ENCODE peak calls at places on chromosomes 1 and 21, in five cellular contexts. C is activated naive CD4-positive, alpha-beta T cell treated with anti-CD3 and anti-CD28 coated beads, Interleukin-2, amount 10 ng/mL, durations not matched to agents 7 days and 5 days; F is Daoy; O is T follicular helper cell; I is stimulated activated CD4-positive, alpha-beta T cell treated with anti-CD3 and anti-CD28 coated beads, TNF-alpha, amount 100 ng/mL, for 1 hour. T is an unnamed sample.

GRCh38 chr1:188043536-188044245 is 1214.9 kb downstream of the PLA2G4A start:
- DNase-seq in C (no peak), I (no peak), O (no peak), F (peak; percentile 10), T (no peak)

GRCh38 chr1:245707941-245708340 is 553.2 kb downstream of the KIF26B start:
- DNase-seq in O (no peak), F (no peak), C (no peak), I (no peak), T (no peak)

GRCh38 chr21:39386194-39386593 is 37.3 kb upstream of the HMGN1 start:
- DNase-seq in O (no peak), F (peak; percentile 84), C (no peak), I (no peak), T (no peak)

GRCh38 chr1:199551967-199552565 is 475.4 kb upstream of the NR5A2 start:
- DNase-seq in I (no peak), O (no peak), F (peak; percentile 56), C (peak; percentile 36), T (peak; percentile 83)

GRCh38 chr21:40120944-40121575 is 253.8 kb downstream of the PCP4 start:
- DNase-seq in F (peak; percentile 15), C (no peak), I (no peak), O (no peak), T (peak; percentile 25)

GRCh38 chr1:152313970-152314369 is 11.1 kb downstream of the FLG start:
- DNase-seq in C (no peak), F (no peak), I (no peak), O (no peak), T (no peak)

GRCh38 chr1:173112129-173112528 is 61.4 kb upstream of the TNFSF18 start:
- DNase-seq in O (no peak), F (no peak), I (no peak), C (no peak), T (no peak)

GRCh38 chr1:6634278-6635052 is 9.8 kb downstream of the THAP3 start:
- DNase-seq in I (no peak), O (peak; percentile 16), F (peak; percentile 60), C (peak; percentile 64), T (no peak)

GRCh38 chr1:94068831-94069648 is 51.9 kb downstream of the ABCA4 start:
- DNase-seq in F (peak; percentile 85), C (no peak), I (no peak), O (no peak), T (no peak)

GRCh38 chr1:112876315-112876714 is 79.7 kb downstream of the SLC16A1 start:
- DNase-seq in O (no peak), I (no peak), F (no peak), C (no peak), T (no peak)

GRCh38 chr1:38451541-38451993 is 405.0 kb upstream of the POU3F1 start:
- DNase-seq in I (no peak), O (no peak), F (peak; percentile 79), C (no peak), T (no peak)

GRCh38 chr21:31514598-31514997 is 144.9 kb upstream of the SOD1 start:
- DNase-seq in C (no peak), O (no peak), F (peak; percentile 21), I (no peak), T (peak; percentile 64)

GRCh38 chr1:53368314-53369033 is 40.6 kb upstream of the LRP8 start:
- DNase-seq in O (no peak), I (no peak), C (peak; percentile 19), F (no peak), T (no peak)

GRCh38 chr1:222096883-222097282 is 355.0 kb upstream of the DUSP10 start:
- DNase-seq in F (no peak), C (no peak), O (no peak), I (no peak), T (no peak)

GRCh38 chr1:189269011-189269410 is 1208.7 kb downstream of the BRINP3 start:
- DNase-seq in O (no peak), I (no peak), F (no peak), C (no peak), T (peak; percentile 8)

GRCh38 chr1:206468571-206468970 is 1.7 kb upstream of the IKBKE start:
- DNase-seq in C (no peak), I (no peak), O (no peak), F (no peak), T (no peak)

GRCh38 chr1:47738560-47739182 is 258.5 kb downstream of the TRABD2B start:
- DNase-seq in F (peak; percentile 53), O (no peak), I (no peak), C (no peak), T (no peak)

GRCh38 chr1:1278620-1279019 is 1.6 kb upstream of the SCNN1D start:
- DNase-seq in I (no peak), O (no peak), C (no peak), F (no peak), T (no peak)

GRCh38 chr1:96643519-96643918 is 78.1 kb upstream of the PTBP2 start:
- DNase-seq in O (no peak), C (no peak), I (no peak), F (peak; percentile 46), T (no peak)

GRCh38 chr1:167515461-167515860 is 2.9 kb downstream of the CD247 start:
- DNase-seq in C (no peak), I (no peak), O (no peak), F (no peak), T (no peak)

GRCh38 chr21:33289199-33289819 is 23.1 kb downstream of the IL10RB start:
- DNase-seq in O (no peak), F (peak; percentile 78), I (no peak), C (no peak), T (no peak)

T was measured in Jurkat, Clone E6-1.